ENCODE peak calls at places on chromosomes 1 and 21, in four cellular contexts. V, T, Y and Z are unnamed samples.
A peak's percentile ranks its signal among the peaks of the same experiment; 100 is the strongest.

GRCh38 chr1:38152351-38153082 is 105.9 kb upstream of the POU3F1 start:
- DNase-seq in V (no peak), T (no peak), Y (no peak), Z (no peak)

GRCh38 chr1:182069028-182069466 is 7.5 kb upstream of the ZNF648 start:
- DNase-seq in V (no peak), T (peak; percentile 67), Y (peak; percentile 14), Z (peak; percentile 14)

GRCh38 chr1:208917719-208918118 is 665.8 kb upstream of the CAMK1G start:
- DNase-seq in V (no peak), T (no peak), Y (no peak), Z (peak; percentile 91)

GRCh38 chr21:16071082-16071481 is 341.3 kb downstream of the USP25 start:
- DNase-seq in V (no peak), T (no peak), Y (no peak), Z (no peak)

GRCh38 chr1:214808845-214809460 is 206.0 kb downstream of the CENPF start:
- DNase-seq in V (peak; percentile 51), T (no peak), Y (peak; percentile 62), Z (peak; percentile 53)

GRCh38 chr1:29352719-29353420 is 116.5 kb downstream of the PTPRU start:
- DNase-seq in V (no peak), T (no peak), Y (no peak), Z (no peak)

GRCh38 chr1:155794605-155795265 is 62.3 kb downstream of the GON4L start:
- DNase-seq in V (peak; percentile 16), T (no peak), Y (peak; percentile 76), Z (no peak)

GRCh38 chr21:31700040-31700439 is 31.9 kb downstream of the SCAF4 start:
- DNase-seq in V (no peak), T (no peak), Y (no peak), Z (no peak)

GRCh38 chr21:30234643-30235042 is 18.7 kb upstream of the CLDN8 start:
- DNase-seq in V (peak; percentile 26), T (no peak), Y (no peak), Z (peak; percentile 94)

GRCh38 chr21:30234050-30234449 is 18.2 kb upstream of the CLDN8 start:
- DNase-seq in V (no peak), T (no peak), Y (no peak), Z (no peak)

GRCh38 chr21:30232011-30232410 is 16.1 kb upstream of the CLDN8 start:
- DNase-seq in V (no peak), T (no peak), Y (no peak), Z (no peak)

GRCh38 chr21:30233228-30233627 is 17.3 kb upstream of the CLDN8 start:
- DNase-seq in V (no peak), T (no peak), Y (no peak), Z (no peak)

DNA sequence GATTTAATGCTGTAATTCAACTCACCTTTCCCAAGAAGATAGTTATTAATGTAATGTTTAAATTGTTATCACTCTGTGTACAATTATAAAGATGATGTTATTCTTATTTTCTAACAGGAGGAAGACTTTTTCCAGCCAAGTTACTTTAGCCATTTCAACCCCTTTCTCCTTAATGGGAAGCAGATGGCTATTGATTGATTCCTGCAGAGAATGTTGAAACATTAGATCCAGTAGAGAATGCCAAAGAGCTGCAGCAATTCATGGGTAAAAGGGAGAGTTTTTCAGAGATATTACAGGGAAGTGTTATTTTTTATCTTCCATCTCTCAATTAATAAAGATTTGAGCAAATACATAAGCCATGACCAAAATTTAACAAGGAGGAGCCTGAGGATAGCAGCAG is 17.7 kb upstream of the CLDN8 start:
- DNase-seq in V (no peak), T (no peak), Y (no peak), Z (no peak)
- H3K27ac ChIP-seq in V (no peak overlapping the region), T (peak overlapping the region; percentile 68), Y (no peak overlapping the region), Z (no peak overlapping the region)

DNA sequence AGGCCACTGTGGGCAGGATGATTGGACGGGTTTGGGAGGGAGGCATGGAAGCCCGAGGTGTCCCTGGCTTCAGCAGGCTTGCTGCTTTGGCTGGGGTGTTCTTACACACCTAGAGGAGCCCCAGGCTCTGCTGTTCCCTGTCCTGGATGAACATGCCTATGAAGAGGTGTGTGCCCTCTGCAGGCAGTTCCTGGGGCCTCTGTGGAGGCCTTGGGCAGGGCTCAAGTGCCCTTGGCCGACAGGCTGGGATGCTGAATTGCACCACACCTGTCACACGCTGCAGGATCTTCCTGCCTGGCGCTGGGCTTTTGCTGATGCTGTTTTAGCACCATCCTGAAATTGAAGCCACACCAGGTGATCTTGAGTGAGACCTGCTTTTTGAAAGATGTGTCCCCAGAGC is 415.0 kb upstream of the VAMP3 start:
- DNase-seq in V (no peak), T (no peak), Y (no peak), Z (no peak)
- H3K27me3 ChIP-seq in V (no peaks in the 10 kb centered on the region), T (no peaks in the 10 kb centered on the region), Y (peaks cover 4% of the 10 kb centered on the region), Z (no peaks in the 10 kb centered on the region)

DNA sequence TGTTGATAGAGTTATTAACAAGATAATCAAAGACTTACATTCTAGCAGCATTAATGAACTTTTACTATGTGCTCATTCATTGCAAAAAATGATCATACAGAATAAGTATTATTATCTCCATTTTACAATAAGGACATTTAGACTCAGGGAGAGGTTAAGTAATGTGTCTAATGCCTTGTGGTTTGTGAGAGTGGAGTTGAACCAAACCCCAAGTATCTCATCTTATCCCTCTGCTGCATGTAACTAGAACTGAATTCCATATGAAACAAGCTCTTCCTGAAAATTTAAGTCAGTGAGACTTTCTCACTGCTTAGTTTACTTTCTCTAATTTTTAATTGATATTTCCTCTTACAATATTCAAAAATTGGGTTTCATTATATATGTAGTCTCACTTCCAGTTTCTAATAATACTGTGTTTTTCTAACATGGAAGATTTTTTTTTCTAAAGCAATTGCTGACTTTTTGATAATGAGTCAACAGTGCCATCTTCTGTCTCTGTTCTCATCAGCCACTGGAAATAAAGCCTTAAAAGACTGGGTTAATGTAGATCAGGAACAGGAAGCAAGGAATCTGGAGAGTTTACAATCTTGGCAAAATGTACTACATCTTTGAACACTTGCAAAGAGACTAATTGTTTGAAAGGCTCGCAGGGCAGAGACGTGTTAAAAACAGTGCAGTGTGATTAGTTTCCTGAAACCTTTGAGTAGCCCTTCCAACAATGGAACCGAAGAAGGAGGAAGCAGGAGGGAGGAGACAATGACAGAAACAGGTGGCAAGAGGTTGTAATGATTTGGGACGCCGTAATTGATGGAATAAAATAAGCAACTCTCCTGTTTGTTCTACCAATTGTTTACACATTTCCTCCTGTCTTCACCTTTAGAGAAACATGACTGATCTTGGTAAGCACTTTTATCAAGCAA is 567.6 kb downstream of the MRPL39 start:
- DNase-seq in V (no peak), T (no peak), Y (peak; percentile 5), Z (peak; percentile 35)
- TF ChIP-seq CTCF in V (peak; percentile 4), T (no peak), Y (peak; percentile 18), Z (peak; percentile 61)

GRCh38 chr1:230123280-230124186 is 56.5 kb downstream of the GALNT2 start:
- DNase-seq in V (no peak), T (no peak), Y (peak; percentile 89), Z (no peak)
- H3K27ac ChIP-seq in V (no peak overlapping the region), T (no peak overlapping the region), Y (no peak overlapping the region), Z (peak overlapping the region; percentile 3)

GRCh38 chr1:217138839-217139466 is 415.7 kb upstream of the ESRRG start:
- DNase-seq in V (no peak), T (no peak), Y (no peak), Z (no peak)
- H3K27me3 ChIP-seq in V (peaks cover 68% of the 10 kb centered on the region), T (peaks cover 62% of the 10 kb centered on the region), Y (peaks cover 39% of the 10 kb centered on the region), Z (peaks cover 77% of the 10 kb centered on the region)

GRCh38 chr1:101460709-101461108 is 223.9 kb downstream of the S1PR1 start:
- DNase-seq in V (no peak), T (no peak), Y (no peak), Z (no peak)
- TF ChIP-seq CTCF in V (no peak), T (no peak), Y (no peak), Z (no peak)